ENCODE peak calls at places on chromosome 10, in seven cellular contexts. One of them, this sample, is unnamed.

GRCh38 chr10:46549171-46550075 is 7.0 kb downstream of the GPRIN2 start:
- DNase-seq in SK-N-SH: peak
- DNase-seq in mesendoderm: no peak
- DNase-seq in endothelial cell of umbilical vein: no peak
- DNase-seq in OCI-LY7: no peak
- DNase-seq in GM23248: no peak
- DNase-seq in hepatocyte: no peak
- DNase-seq in this sample: no peak

GRCh38 chr10:19817251-19818046 is 1.2 kb downstream of the PLXDC2 start:
- DNase-seq in GM23248: peak
- DNase-seq in SK-N-SH: peak
- DNase-seq in OCI-LY7: no peak
- DNase-seq in mesendoderm: peak
- DNase-seq in endothelial cell of umbilical vein: no peak
- DNase-seq in hepatocyte: peak
- DNase-seq in this sample: peak

GRCh38 chr10:18400201-18400910 is 251.0 kb downstream of the NSUN6 start:
- DNase-seq in SK-N-SH: peak
- DNase-seq in mesendoderm: peak
- DNase-seq in OCI-LY7: no peak
- DNase-seq in GM23248: peak
- DNase-seq in hepatocyte: peak
- DNase-seq in endothelial cell of umbilical vein: no peak
- DNase-seq in this sample: peak

GRCh38 chr10:5941579-5941978 is 35.8 kb downstream of the IL15RA start:
- DNase-seq in endothelial cell of umbilical vein: no peak
- DNase-seq in OCI-LY7: no peak
- DNase-seq in GM23248: no peak
- DNase-seq in SK-N-SH: no peak
- DNase-seq in hepatocyte: no peak
- DNase-seq in mesendoderm: no peak
- DNase-seq in this sample: no peak

GRCh38 chr10:79292789-79293746 is 54.2 kb upstream of the PPIF start:
- DNase-seq in OCI-LY7: peak
- DNase-seq in mesendoderm: peak
- DNase-seq in endothelial cell of umbilical vein: no peak
- DNase-seq in SK-N-SH: peak
- DNase-seq in GM23248: peak
- DNase-seq in hepatocyte: no peak
- DNase-seq in this sample: peak

GRCh38 chr10:8331896-8332729 is 277.6 kb downstream of the GATA3 start:
- DNase-seq in OCI-LY7: no peak
- DNase-seq in hepatocyte: peak
- DNase-seq in mesendoderm: peak
- DNase-seq in GM23248: peak
- DNase-seq in SK-N-SH: peak
- DNase-seq in endothelial cell of umbilical vein: peak
- DNase-seq in this sample: peak

GRCh38 chr10:129514568-129515451 is 47.8 kb downstream of the MGMT start:
- DNase-seq in mesendoderm: no peak
- DNase-seq in OCI-LY7: no peak
- DNase-seq in endothelial cell of umbilical vein: no peak
- DNase-seq in GM23248: no peak
- DNase-seq in hepatocyte: no peak
- DNase-seq in SK-N-SH: no peak
- DNase-seq in this sample: no peak

GRCh38 chr10:55374917-55375316 is 573.9 kb upstream of the PCDH15 start:
- DNase-seq in hepatocyte: no peak
- DNase-seq in SK-N-SH: no peak
- DNase-seq in endothelial cell of umbilical vein: peak
- DNase-seq in mesendoderm: no peak
- DNase-seq in GM23248: peak
- DNase-seq in OCI-LY7: no peak
- DNase-seq in this sample: no peak

GRCh38 chr10:14476641-14477407 is 146.1 kb upstream of the FRMD4A start:
- DNase-seq in hepatocyte: no peak
- DNase-seq in endothelial cell of umbilical vein: no peak
- DNase-seq in SK-N-SH: no peak
- DNase-seq in mesendoderm: peak
- DNase-seq in OCI-LY7: no peak
- DNase-seq in GM23248: peak
- DNase-seq in this sample: no peak

GRCh38 chr10:3805791-3806381 is 20.9 kb upstream of the KLF6 start:
- DNase-seq in mesendoderm: peak
- DNase-seq in SK-N-SH: no peak
- DNase-seq in hepatocyte: peak
- DNase-seq in GM23248: peak
- DNase-seq in OCI-LY7: peak
- DNase-seq in endothelial cell of umbilical vein: peak
- DNase-seq in this sample: no peak

GRCh38 chr10:122044045-122044661 is 55.2 kb downstream of the TACC2 start:
- DNase-seq in endothelial cell of umbilical vein: no peak
- DNase-seq in OCI-LY7: no peak
- DNase-seq in hepatocyte: peak
- DNase-seq in GM23248: peak
- DNase-seq in mesendoderm: peak
- DNase-seq in SK-N-SH: no peak
- DNase-seq in this sample: peak

GRCh38 chr10:17963431-17963830 is 11.7 kb downstream of the SLC39A12 start:
- DNase-seq in GM23248: no peak
- DNase-seq in hepatocyte: no peak
- DNase-seq in mesendoderm: no peak
- DNase-seq in SK-N-SH: no peak
- DNase-seq in OCI-LY7: no peak
- DNase-seq in endothelial cell of umbilical vein: no peak
- DNase-seq in this sample: no peak

GRCh38 chr10:30812018-30812851 is 182.7 kb upstream of the LYZL2 start:
- DNase-seq in SK-N-SH: no peak
- DNase-seq in GM23248: peak
- DNase-seq in mesendoderm: no peak
- DNase-seq in endothelial cell of umbilical vein: peak
- DNase-seq in OCI-LY7: no peak
- DNase-seq in hepatocyte: peak
- DNase-seq in this sample: no peak

GRCh38 chr10:75398630-75399460 is 2.7 kb downstream of the ZNF503 start:
- DNase-seq in SK-N-SH: no peak
- DNase-seq in OCI-LY7: no peak
- DNase-seq in endothelial cell of umbilical vein: peak
- DNase-seq in GM23248: peak
- DNase-seq in hepatocyte: peak
- DNase-seq in mesendoderm: peak
- DNase-seq in this sample: peak

GRCh38 chr10:15472431-15473400 is 101.6 kb upstream of the FAM171A1 start:
- DNase-seq in endothelial cell of umbilical vein: no peak
- DNase-seq in GM23248: peak
- DNase-seq in SK-N-SH: no peak
- DNase-seq in hepatocyte: no peak
- DNase-seq in OCI-LY7: no peak
- DNase-seq in mesendoderm: peak
- DNase-seq in this sample: peak

GRCh38 chr10:131846224-131847101 is 54.3 kb upstream of the PPP2R2D start:
- DNase-seq in mesendoderm: no peak
- DNase-seq in hepatocyte: no peak
- DNase-seq in SK-N-SH: no peak
- DNase-seq in endothelial cell of umbilical vein: no peak
- DNase-seq in GM23248: no peak
- DNase-seq in OCI-LY7: no peak
- DNase-seq in this sample: no peak

GRCh38 chr10:108848016-108848415 is 1075.3 kb downstream of the XPNPEP1 start:
- DNase-seq in endothelial cell of umbilical vein: no peak
- DNase-seq in mesendoderm: no peak
- DNase-seq in hepatocyte: no peak
- DNase-seq in OCI-LY7: no peak
- DNase-seq in SK-N-SH: no peak
- DNase-seq in GM23248: peak
- DNase-seq in this sample: no peak

GRCh38 chr10:58360412-58361004 is 24.7 kb upstream of the TFAM start:
- DNase-seq in endothelial cell of umbilical vein: peak
- DNase-seq in OCI-LY7: no peak
- DNase-seq in hepatocyte: no peak
- DNase-seq in GM23248: no peak
- DNase-seq in SK-N-SH: no peak
- DNase-seq in mesendoderm: no peak
- DNase-seq in this sample: no peak

GRCh38 chr10:43689955-43690771 is 41.5 kb upstream of the ZNF32 start:
- DNase-seq in SK-N-SH: peak
- DNase-seq in OCI-LY7: peak
- DNase-seq in GM23248: peak
- DNase-seq in endothelial cell of umbilical vein: peak
- DNase-seq in mesendoderm: peak
- DNase-seq in hepatocyte: peak
- DNase-seq in this sample: peak

GRCh38 chr10:108578258-108578657 is 1345.1 kb downstream of the XPNPEP1 start:
- DNase-seq in GM23248: no peak
- DNase-seq in hepatocyte: no peak
- DNase-seq in OCI-LY7: no peak
- DNase-seq in endothelial cell of umbilical vein: no peak
- DNase-seq in SK-N-SH: no peak
- DNase-seq in mesendoderm: no peak
- DNase-seq in this sample: no peak

GRCh38 chr10:12067336-12067735 is 1.4 kb upstream of the DHTKD1 start:
- DNase-seq in endothelial cell of umbilical vein: no peak
- DNase-seq in OCI-LY7: no peak
- DNase-seq in GM23248: peak
- DNase-seq in mesendoderm: no peak
- DNase-seq in hepatocyte: no peak
- DNase-seq in SK-N-SH: no peak
- DNase-seq in this sample: no peak

GRCh38 chr10:109887272-109887671 is 36.0 kb downstream of the XPNPEP1 start:
- DNase-seq in SK-N-SH: no peak
- DNase-seq in GM23248: no peak
- DNase-seq in mesendoderm: no peak
- DNase-seq in endothelial cell of umbilical vein: no peak
- DNase-seq in hepatocyte: no peak
- DNase-seq in OCI-LY7: no peak
- DNase-seq in this sample: no peak

GRCh38 chr10:103492655-103493261 is 747 bp upstream of the NEURL1 start:
- DNase-seq in hepatocyte: no peak
- DNase-seq in SK-N-SH: no peak
- DNase-seq in OCI-LY7: no peak
- DNase-seq in endothelial cell of umbilical vein: no peak
- DNase-seq in GM23248: peak
- DNase-seq in mesendoderm: no peak
- DNase-seq in this sample: no peak

GRCh38 chr10:110422548-110422947 is 75.2 kb upstream of the DUSP5 start:
- DNase-seq in OCI-LY7: no peak
- DNase-seq in mesendoderm: no peak
- DNase-seq in GM23248: no peak
- DNase-seq in SK-N-SH: no peak
- DNase-seq in endothelial cell of umbilical vein: no peak
- DNase-seq in hepatocyte: no peak
- DNase-seq in this sample: no peak

GRCh38 chr10:55330485-55330884 is 529.5 kb upstream of the PCDH15 start:
- DNase-seq in endothelial cell of umbilical vein: no peak
- DNase-seq in GM23248: no peak
- DNase-seq in mesendoderm: no peak
- DNase-seq in hepatocyte: no peak
- DNase-seq in SK-N-SH: no peak
- DNase-seq in OCI-LY7: no peak
- DNase-seq in this sample: no peak

GRCh38 chr10:132539894-132540293 is 2.3 kb downstream of the INPP5A start:
- DNase-seq in GM23248: peak
- DNase-seq in hepatocyte: no peak
- DNase-seq in endothelial cell of umbilical vein: peak
- DNase-seq in OCI-LY7: no peak
- DNase-seq in SK-N-SH: no peak
- DNase-seq in mesendoderm: no peak
- DNase-seq in this sample: no peak

GRCh38 chr10:120386196-120386595 is 70.8 kb upstream of the PLPP4 start:
- DNase-seq in hepatocyte: no peak
- DNase-seq in mesendoderm: no peak
- DNase-seq in OCI-LY7: no peak
- DNase-seq in endothelial cell of umbilical vein: no peak
- DNase-seq in GM23248: no peak
- DNase-seq in SK-N-SH: no peak
- DNase-seq in this sample: no peak

DNA sequence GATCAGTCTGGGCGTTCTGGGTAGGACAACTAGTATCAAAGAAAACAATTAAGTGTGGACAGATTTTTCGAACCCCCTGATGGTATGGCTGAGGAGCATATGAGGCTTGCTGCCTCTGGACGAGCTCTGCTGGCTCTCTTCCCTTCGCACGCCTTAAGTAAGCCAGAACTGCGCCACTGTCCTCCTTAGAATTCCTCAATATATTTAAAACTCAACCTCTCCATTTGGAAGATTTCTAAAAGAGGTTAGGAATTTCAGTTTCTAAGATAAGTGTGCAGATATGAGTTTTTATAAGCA is 9.3 kb upstream of the EDRF1 start:
- DNase-seq in mesendoderm: no peak
- DNase-seq in endothelial cell of umbilical vein: no peak
- DNase-seq in hepatocyte: no peak
- DNase-seq in GM23248: no peak
- DNase-seq in SK-N-SH: no peak
- DNase-seq in OCI-LY7: no peak
- DNase-seq in this sample: no peak
- H3K4me3 ChIP-seq in mesendoderm: no peak
- H3K4me3 ChIP-seq in endothelial cell of umbilical vein: no peak
- H3K4me3 ChIP-seq in hepatocyte: no peak
- H3K4me3 ChIP-seq in GM23248: no peak
- H3K4me3 ChIP-seq in SK-N-SH: no peak
- H3K4me3 ChIP-seq in OCI-LY7: no peak
- H3K4me3 ChIP-seq in this sample: no peak

GRCh38 chr10:22461891-22462290 is 116.6 kb downstream of the SPAG6 start:
- DNase-seq in GM23248: no peak
- DNase-seq in mesendoderm: no peak
- DNase-seq in SK-N-SH: no peak
- DNase-seq in OCI-LY7: no peak
- DNase-seq in hepatocyte: no peak
- DNase-seq in endothelial cell of umbilical vein: no peak
- DNase-seq in this sample: no peak
- H3K4me2 ChIP-seq in GM23248: no peak
- H3K4me2 ChIP-seq in mesendoderm: no peak
- H3K4me2 ChIP-seq in SK-N-SH: no peak
- H3K4me2 ChIP-seq in OCI-LY7: no peak
- H3K4me2 ChIP-seq in hepatocyte: no peak
- H3K4me2 ChIP-seq in endothelial cell of umbilical vein: no peak
- H3K4me2 ChIP-seq in this sample: no peak

GRCh38 chr10:92031580-92031979 is 108.0 kb downstream of the BTAF1 start:
- DNase-seq in hepatocyte: no peak
- DNase-seq in SK-N-SH: no peak
- DNase-seq in endothelial cell of umbilical vein: no peak
- DNase-seq in GM23248: no peak
- DNase-seq in mesendoderm: no peak
- DNase-seq in OCI-LY7: no peak
- DNase-seq in this sample: no peak
- H3K4me3 ChIP-seq in hepatocyte: no peak
- H3K4me3 ChIP-seq in SK-N-SH: no peak
- H3K4me3 ChIP-seq in endothelial cell of umbilical vein: no peak
- H3K4me3 ChIP-seq in GM23248: no peak
- H3K4me3 ChIP-seq in mesendoderm: no peak
- H3K4me3 ChIP-seq in OCI-LY7: no peak
- H3K4me3 ChIP-seq in this sample: no peak

GRCh38 chr10:125231813-125232475 is 71.6 kb upstream of the CTBP2 start:
- DNase-seq in SK-N-SH: no peak
- DNase-seq in mesendoderm: no peak
- DNase-seq in GM23248: no peak
- DNase-seq in hepatocyte: no peak
- DNase-seq in endothelial cell of umbilical vein: no peak
- DNase-seq in OCI-LY7: no peak
- DNase-seq in this sample: no peak
- H3K4me2 ChIP-seq in SK-N-SH: peak
- H3K4me2 ChIP-seq in mesendoderm: no peak
- H3K4me2 ChIP-seq in GM23248: no peak
- H3K4me2 ChIP-seq in hepatocyte: no peak
- H3K4me2 ChIP-seq in endothelial cell of umbilical vein: no peak
- H3K4me2 ChIP-seq in OCI-LY7: no peak
- H3K4me2 ChIP-seq in this sample: no peak

GRCh38 chr10:78170026-78170475 is 136.4 kb downstream of the RPS24 start:
- DNase-seq in OCI-LY7: no peak
- DNase-seq in SK-N-SH: no peak
- DNase-seq in hepatocyte: no peak
- DNase-seq in GM23248: peak
- DNase-seq in endothelial cell of umbilical vein: peak
- DNase-seq in mesendoderm: no peak
- DNase-seq in this sample: no peak
- H3K4me3 ChIP-seq in OCI-LY7: no peak
- H3K4me3 ChIP-seq in SK-N-SH: no peak
- H3K4me3 ChIP-seq in hepatocyte: no peak
- H3K4me3 ChIP-seq in GM23248: no peak
- H3K4me3 ChIP-seq in endothelial cell of umbilical vein: no peak
- H3K4me3 ChIP-seq in mesendoderm: no peak
- H3K4me3 ChIP-seq in this sample: no peak

This sample was measured in neural progenitor cell.